ENCODE peak calls at places on chromosome 17, in four cellular contexts. J is stimulated activated CD4-positive, alpha-beta T cell treated with anti-CD3 and anti-CD28 coated beads, Interleukin-2, amount 100 ng/mL, for 48 hours; S is adrenal gland; I is pancreas. R is an unnamed sample.

GRCh38 chr17:8746501-8747236 is 2.0 kb upstream of the CCDC42 start:
- DNase-seq in J (no peak), S (no peak), I (no peak), R (no peak)

GRCh38 chr17:18039535-18040286 is 503 bp downstream of the GID4 start:
- DNase-seq in J (peak), S (no peak), I (peak), R (peak)

GRCh38 chr17:64276961-64277505 is 14.0 kb upstream of the TEX2 start:
- DNase-seq in J (no peak), S (no peak), I (no peak), R (no peak)

GRCh38 chr17:36496018-36496789 is 9.7 kb downstream of the ZNHIT3 start:
- DNase-seq in J (no peak), S (no peak), I (no peak), R (no peak)

GRCh38 chr17:8057691-8058114 is 18.8 kb downstream of the ALOX15B start:
- DNase-seq in J (no peak), S (peak), I (peak), R (no peak)

GRCh38 chr17:33858121-33858520 is 397.0 kb upstream of the CCL2 start:
- DNase-seq in J (no peak), S (no peak), I (no peak), R (no peak)

GRCh38 chr17:31251075-31251474 is 46.0 kb downstream of the OMG start:
- DNase-seq in J (no peak), S (no peak), I (no peak), R (no peak)

GRCh38 chr17:55444471-55445441 is 23.1 kb upstream of the MMD start:
- DNase-seq in J (no peak), S (no peak), I (no peak), R (no peak)

GRCh38 chr17:65017375-65017774 is 39.2 kb downstream of the GNA13 start:
- DNase-seq in J (no peak), S (peak), I (no peak), R (peak)

GRCh38 chr17:30519707-30520106 is 42.5 kb downstream of the GOSR1 start:
- DNase-seq in J (no peak), S (no peak), I (no peak), R (no peak)

GRCh38 chr17:49841548-49841947 is 6.3 kb downstream of the TAC4 start:
- DNase-seq in J (no peak), S (no peak), I (no peak), R (no peak)

GRCh38 chr17:2233441-2233947 is 70.1 kb downstream of the SMG6 start:
- DNase-seq in J (no peak), S (no peak), I (no peak), R (no peak)

GRCh38 chr17:67431210-67432015 is 54.3 kb downstream of the PITPNC1 start:
- DNase-seq in J (no peak), S (no peak), I (no peak), R (no peak)

GRCh38 chr17:56297142-56297541 is 143.9 kb downstream of the ANKFN1 start:
- DNase-seq in J (peak), S (no peak), I (no peak), R (no peak)

GRCh38 chr17:43723697-43724359 is 34.8 kb downstream of the SOST start:
- DNase-seq in J (no peak), S (peak), I (no peak), R (peak)

GRCh38 chr17:65287040-65287439 is 149.9 kb downstream of the RGS9 start:
- DNase-seq in J (no peak), S (no peak), I (no peak), R (no peak)

GRCh38 chr17:78324391-78325075 is 35.3 kb downstream of the SOCS3 start:
- DNase-seq in J (no peak), S (peak), I (no peak), R (peak)

GRCh38 chr17:76082326-76083251 is 3.6 kb downstream of the ZACN start:
- DNase-seq in J (no peak), S (no peak), I (no peak), R (no peak)

R was measured in right lobe of liver.